ENCODE peak calls at places on chromosomes 3 and 15, in six cellular contexts. A is neural progenitor cell, Y is right atrium auricular region, V is HepG2, K is GM23248, O is AG04450. U is an unnamed sample.

GRCh38 chr3:184234224-184234623 is 4.8 kb downstream of the VWA5B2 start:
- DNase-seq in V (peak), Y (no peak), A (no peak), O (peak), K (peak), U (peak)

GRCh38 chr3:186502138-186502941 is 41.8 kb downstream of the CRYGS start:
- DNase-seq in V (no peak), Y (no peak), A (peak), K (no peak), O (no peak), U (no peak)

GRCh38 chr3:106086636-106087035 is 217.8 kb upstream of the CBLB start:
- DNase-seq in O (no peak), V (no peak), A (no peak), K (peak), Y (no peak), U (no peak)

GRCh38 chr15:59232476-59232875 is 25.8 kb downstream of the LDHAL6B start:
- DNase-seq in K (peak), A (no peak), V (no peak), O (peak), Y (no peak), U (peak)

GRCh38 chr3:16550305-16550675 is 36.8 kb upstream of the RFTN1 start:
- DNase-seq in K (no peak), A (no peak), Y (no peak), V (no peak), O (no peak), U (no peak)

GRCh38 chr15:57703387-57703786 is 3.1 kb upstream of the POLR2M start:
- DNase-seq in K (no peak), O (no peak), A (no peak), Y (no peak), V (no peak), U (no peak)

GRCh38 chr15:67999320-68000100 is 54.6 kb upstream of the PIAS1 start:
- DNase-seq in O (no peak), V (no peak), A (no peak), K (peak), Y (no peak), U (no peak)

GRCh38 chr3:143975549-143976152 is 4.0 kb downstream of the DIPK2A start:
- DNase-seq in A (peak), O (peak), V (peak), K (peak), Y (no peak), U (peak)

GRCh38 chr15:81400640-81401236 is 26.7 kb upstream of the TMC3 start:
- DNase-seq in O (peak), V (peak), K (peak), A (peak), Y (no peak), U (no peak)

GRCh38 chr15:65451989-65452388 is 29.2 kb upstream of the IGDCC4 start:
- DNase-seq in O (no peak), Y (no peak), V (no peak), K (no peak), A (no peak), U (no peak)

GRCh38 chr3:188446791-188447190 is 292.8 kb downstream of the LPP start:
- DNase-seq in Y (no peak), O (no peak), V (no peak), A (no peak), K (no peak), U (no peak)

GRCh38 chr3:38916706-38917105 is 100.7 kb upstream of the SCN10A start:
- DNase-seq in Y (no peak), K (peak), V (no peak), A (no peak), O (no peak), U (peak)

GRCh38 chr15:33789141-33789540 is 179.2 kb upstream of the CHRM5 start:
- DNase-seq in K (peak), O (no peak), V (no peak), Y (no peak), A (peak), U (no peak)

GRCh38 chr15:48388017-48388936 is 57.0 kb downstream of the DUT start:
- DNase-seq in O (no peak), K (peak), A (no peak), V (no peak), Y (no peak), U (no peak)

GRCh38 chr3:186680869-186681268 is 15.1 kb downstream of the HRG start:
- DNase-seq in K (no peak), A (no peak), V (no peak), O (no peak), Y (no peak), U (peak)

GRCh38 chr3:71537211-71537611 is 46.3 kb downstream of the FOXP1 start:
- DNase-seq in K (peak), Y (no peak), V (no peak), A (no peak), O (peak), U (peak)

GRCh38 chr15:75693501-75694240 is 19.0 kb downstream of the CSPG4 start:
- DNase-seq in O (no peak), K (peak), Y (no peak), A (no peak), V (no peak), U (peak)

GRCh38 chr3:197926418-197926817 is 23.6 kb upstream of the RPL35A start:
- DNase-seq in A (peak), V (no peak), K (no peak), O (no peak), Y (no peak), U (no peak)

GRCh38 chr15:100189849-100190248 is 151.9 kb downstream of the ADAMTS17 start:
- DNase-seq in A (no peak), Y (no peak), K (no peak), O (no peak), V (no peak), U (no peak)

GRCh38 chr15:73239564-73240208 is 129.1 kb downstream of the HCN4 start:
- DNase-seq in Y (no peak), O (no peak), V (no peak), A (peak), K (no peak), U (no peak)

GRCh38 chr3:106119691-106120090 is 250.9 kb upstream of the CBLB start:
- DNase-seq in K (peak), V (no peak), O (no peak), Y (no peak), A (no peak), U (no peak)

GRCh38 chr3:161108840-161109239 is 3.7 kb upstream of the B3GALNT1 start:
- DNase-seq in O (no peak), Y (no peak), A (no peak), K (peak), V (no peak), U (peak)

GRCh38 chr3:89419647-89420141 is 312.3 kb downstream of the EPHA3 start:
- DNase-seq in O (no peak), A (no peak), Y (no peak), K (no peak), V (no peak), U (no peak)

GRCh38 chr15:58676766-58677165 is 72.7 kb downstream of the ADAM10 start:
- DNase-seq in K (no peak), A (no peak), O (no peak), V (no peak), Y (no peak), U (no peak)

GRCh38 chr15:67916051-67916374 is 76.2 kb upstream of the RNU6-1 start:
- DNase-seq in O (no peak), K (no peak), Y (no peak), V (no peak), A (no peak), U (no peak)

GRCh38 chr3:59756930-59757329 is 707.1 kb upstream of the CFAP20DC start:
- DNase-seq in A (no peak), K (no peak), Y (no peak), O (no peak), V (no peak), U (no peak)

GRCh38 chr15:77702211-77702957 is 69.7 kb upstream of the LINGO1 start:
- DNase-seq in K (peak), A (peak), O (no peak), V (no peak), Y (no peak), U (peak)

GRCh38 chr15:101522621-101523559 is 33.4 kb upstream of the PCSK6 start:
- DNase-seq in K (no peak), A (no peak), V (no peak), O (no peak), Y (no peak), U (no peak)
- H3K27ac ChIP-seq in K (no peak), A (no peak), V (no peak), O (no peak), Y (no peak), U (no peak)

DNA sequence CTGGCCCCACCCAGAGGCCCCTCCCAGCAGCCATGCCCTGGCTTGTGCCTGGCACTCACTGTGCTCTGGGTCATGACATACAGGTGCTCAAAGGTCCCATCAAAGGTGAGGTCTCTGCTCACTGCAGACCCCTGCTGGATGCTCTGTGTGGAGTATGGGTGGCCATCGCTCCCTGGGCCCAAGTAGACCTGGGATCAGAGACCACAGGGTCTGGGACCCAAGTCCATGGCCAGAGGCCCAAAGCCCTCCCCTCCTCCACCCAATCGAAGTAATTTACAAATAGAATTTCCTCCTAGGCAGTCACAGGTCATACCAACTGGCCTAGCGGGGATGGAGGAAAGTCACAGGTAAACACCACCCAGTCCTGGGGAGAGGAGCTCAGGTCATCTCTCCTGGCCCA is 7.6 kb downstream of the PLXNB1 start:
- DNase-seq in Y (no peak), V (no peak), O (no peak), K (no peak), A (no peak), U (no peak)
- H3K27ac ChIP-seq in Y (no peak), V (no peak), O (no peak), K (no peak), A (no peak), U (no peak)

GRCh38 chr3:61572879-61573278 is 11.5 kb downstream of the PTPRG start:
- DNase-seq in V (no peak), O (no peak), A (no peak), Y (no peak), K (no peak), U (no peak)
- H3K27ac ChIP-seq in V (no peak), O (no peak), A (no peak), Y (peak), K (no peak), U (no peak)

DNA sequence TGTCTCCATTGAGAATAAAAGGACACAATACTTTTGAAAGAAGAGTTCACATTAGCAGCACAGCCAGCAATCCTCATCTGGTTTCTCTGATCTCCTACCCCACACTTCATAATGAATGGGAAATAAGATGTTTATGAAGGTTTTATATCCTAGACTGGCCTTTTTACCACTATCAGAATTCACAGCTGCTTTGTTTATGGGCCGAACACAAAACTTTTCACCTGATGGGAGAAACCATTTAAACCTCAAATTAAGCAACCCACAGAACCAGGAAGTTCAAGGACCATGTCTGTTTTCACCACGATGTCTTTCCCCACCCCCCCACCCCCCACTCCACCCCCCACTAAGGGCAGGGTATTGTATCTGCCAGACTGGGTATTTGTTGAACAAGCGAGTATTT is 11.4 kb upstream of the SETD5 start:
- DNase-seq in O (no peak), V (no peak), Y (no peak), K (no peak), A (no peak), U (no peak)
- H3K27ac ChIP-seq in O (no peak), V (no peak), Y (no peak), K (peak), A (peak), U (no peak)

GRCh38 chr3:124422805-124423204 is 307.4 kb upstream of the UMPS start:
- DNase-seq in V (no peak), Y (no peak), A (no peak), O (no peak), K (no peak), U (no peak)

GRCh38 chr3:124424396-124424795 is 305.9 kb upstream of the UMPS start:
- DNase-seq in A (no peak), O (no peak), Y (no peak), V (no peak), K (no peak), U (no peak)

GRCh38 chr3:124415471-124415960 is 314.7 kb upstream of the UMPS start:
- DNase-seq in A (no peak), K (no peak), Y (no peak), V (no peak), O (no peak), U (no peak)

GRCh38 chr3:124419303-124419702 is 310.9 kb upstream of the UMPS start:
- DNase-seq in V (no peak), Y (no peak), A (no peak), K (no peak), O (no peak), U (no peak)

DNA sequence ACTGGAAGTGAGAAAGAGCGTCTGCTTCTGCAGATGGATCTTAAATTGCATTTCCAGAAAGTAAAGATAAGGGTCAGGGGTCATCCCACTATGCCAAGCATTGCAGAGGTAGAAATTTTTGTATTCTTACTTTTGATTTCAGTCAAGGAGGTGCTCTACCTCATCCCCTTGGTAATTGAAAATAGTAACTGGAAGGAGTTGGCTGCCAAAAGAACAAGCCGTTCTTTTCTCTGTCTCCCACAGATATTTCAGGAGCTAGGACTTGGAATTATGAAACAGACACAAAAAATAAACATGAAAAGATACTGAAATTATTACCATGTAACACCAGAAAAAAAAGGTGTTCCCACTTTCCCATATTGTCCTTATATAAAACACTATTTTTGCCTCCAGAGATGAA is 309.9 kb upstream of the UMPS start:
- DNase-seq in A (no peak), K (no peak), V (no peak), O (no peak), Y (no peak), U (no peak)
- H3K27ac ChIP-seq in A (no peak), K (no peak), V (no peak), O (no peak), Y (no peak), U (no peak)